ENCODE peak calls at places on chromosomes 3 and 15, in seven cellular contexts. One of them, this sample, is unnamed.

GRCh38 chr3:126287536-126288181 is 69.5 kb downstream of the KLF15 start:
- DNase-seq in right lobe of liver: peak
- DNase-seq in tibial nerve: peak
- DNase-seq in sigmoid colon: peak
- DNase-seq in endothelial cell of umbilical vein: peak
- DNase-seq in A549: no peak
- DNase-seq in heart left ventricle: peak
- DNase-seq in this sample: no peak

GRCh38 chr3:32712506-32713055 is 27.6 kb downstream of the CNOT10 start:
- DNase-seq in right lobe of liver: no peak
- DNase-seq in tibial nerve: no peak
- DNase-seq in sigmoid colon: no peak
- DNase-seq in endothelial cell of umbilical vein: no peak
- DNase-seq in A549: no peak
- DNase-seq in heart left ventricle: no peak
- DNase-seq in this sample: no peak

GRCh38 chr3:127768346-127769008 is 53.8 kb downstream of the MGLL start:
- DNase-seq in right lobe of liver: no peak
- DNase-seq in tibial nerve: no peak
- DNase-seq in sigmoid colon: no peak
- DNase-seq in endothelial cell of umbilical vein: peak
- DNase-seq in A549: peak
- DNase-seq in heart left ventricle: no peak
- DNase-seq in this sample: peak

GRCh38 chr3:12870942-12871341 is 29.6 kb upstream of the RPL32 start:
- DNase-seq in right lobe of liver: no peak
- DNase-seq in tibial nerve: peak
- DNase-seq in sigmoid colon: peak
- DNase-seq in endothelial cell of umbilical vein: no peak
- DNase-seq in A549: no peak
- DNase-seq in heart left ventricle: peak
- DNase-seq in this sample: peak

GRCh38 chr3:79200456-79200855 is 567.3 kb downstream of the ROBO1 start:
- DNase-seq in right lobe of liver: no peak
- DNase-seq in tibial nerve: no peak
- DNase-seq in sigmoid colon: no peak
- DNase-seq in endothelial cell of umbilical vein: no peak
- DNase-seq in A549: no peak
- DNase-seq in heart left ventricle: no peak
- DNase-seq in this sample: no peak

GRCh38 chr15:101795455-101795854 is 7.9 kb upstream of the OR4F6 start:
- DNase-seq in right lobe of liver: no peak
- DNase-seq in tibial nerve: no peak
- DNase-seq in sigmoid colon: no peak
- DNase-seq in endothelial cell of umbilical vein: peak
- DNase-seq in A549: no peak
- DNase-seq in heart left ventricle: no peak
- DNase-seq in this sample: no peak

GRCh38 chr3:8556470-8556869 is 54.8 kb downstream of the LMCD1 start:
- DNase-seq in right lobe of liver: no peak
- DNase-seq in tibial nerve: no peak
- DNase-seq in sigmoid colon: no peak
- DNase-seq in endothelial cell of umbilical vein: no peak
- DNase-seq in A549: no peak
- DNase-seq in heart left ventricle: no peak
- DNase-seq in this sample: no peak

GRCh38 chr3:171135536-171135935 is 109.0 kb upstream of the SLC2A2 start:
- DNase-seq in right lobe of liver: no peak
- DNase-seq in tibial nerve: no peak
- DNase-seq in sigmoid colon: no peak
- DNase-seq in endothelial cell of umbilical vein: no peak
- DNase-seq in A549: no peak
- DNase-seq in heart left ventricle: no peak
- DNase-seq in this sample: no peak

GRCh38 chr15:71295242-71296031 is 180.2 kb downstream of the THSD4 start:
- DNase-seq in right lobe of liver: no peak
- DNase-seq in tibial nerve: no peak
- DNase-seq in sigmoid colon: no peak
- DNase-seq in endothelial cell of umbilical vein: peak
- DNase-seq in A549: peak
- DNase-seq in heart left ventricle: no peak
- DNase-seq in this sample: peak

GRCh38 chr3:168249048-168249538 is 153.4 kb upstream of the GOLIM4 start:
- DNase-seq in right lobe of liver: peak
- DNase-seq in tibial nerve: no peak
- DNase-seq in sigmoid colon: no peak
- DNase-seq in endothelial cell of umbilical vein: peak
- DNase-seq in A549: peak
- DNase-seq in heart left ventricle: no peak
- DNase-seq in this sample: peak

GRCh38 chr15:64209680-64210334 is 47.0 kb upstream of the PPIB start:
- DNase-seq in right lobe of liver: no peak
- DNase-seq in tibial nerve: no peak
- DNase-seq in sigmoid colon: no peak
- DNase-seq in endothelial cell of umbilical vein: peak
- DNase-seq in A549: peak
- DNase-seq in heart left ventricle: no peak
- DNase-seq in this sample: no peak

GRCh38 chr3:64321747-64322146 is 96.5 kb upstream of the PRICKLE2 start:
- DNase-seq in right lobe of liver: no peak
- DNase-seq in tibial nerve: no peak
- DNase-seq in sigmoid colon: no peak
- DNase-seq in endothelial cell of umbilical vein: no peak
- DNase-seq in A549: peak
- DNase-seq in heart left ventricle: no peak
- DNase-seq in this sample: peak

GRCh38 chr15:38688761-38689160 is 124.1 kb upstream of the RASGRP1 start:
- DNase-seq in right lobe of liver: no peak
- DNase-seq in tibial nerve: no peak
- DNase-seq in sigmoid colon: no peak
- DNase-seq in endothelial cell of umbilical vein: no peak
- DNase-seq in A549: no peak
- DNase-seq in heart left ventricle: no peak
- DNase-seq in this sample: no peak

GRCh38 chr3:8954938-8955763 is 8.1 kb downstream of the RAD18 start:
- DNase-seq in right lobe of liver: no peak
- DNase-seq in tibial nerve: no peak
- DNase-seq in sigmoid colon: no peak
- DNase-seq in endothelial cell of umbilical vein: no peak
- DNase-seq in A549: no peak
- DNase-seq in heart left ventricle: no peak
- DNase-seq in this sample: no peak

GRCh38 chr15:83845230-83845629 is 191.3 kb downstream of the ADAMTSL3 start:
- DNase-seq in right lobe of liver: no peak
- DNase-seq in tibial nerve: peak
- DNase-seq in sigmoid colon: no peak
- DNase-seq in endothelial cell of umbilical vein: no peak
- DNase-seq in A549: no peak
- DNase-seq in heart left ventricle: no peak
- DNase-seq in this sample: no peak

GRCh38 chr15:41892621-41893421 is 1.0 kb downstream of the SPTBN5 start:
- DNase-seq in right lobe of liver: peak
- DNase-seq in tibial nerve: no peak
- DNase-seq in sigmoid colon: no peak
- DNase-seq in endothelial cell of umbilical vein: no peak
- DNase-seq in A549: no peak
- DNase-seq in heart left ventricle: peak
- DNase-seq in this sample: no peak

GRCh38 chr15:56886450-56886856 is 32.0 kb upstream of the TCF12 start:
- DNase-seq in right lobe of liver: no peak
- DNase-seq in tibial nerve: no peak
- DNase-seq in sigmoid colon: no peak
- DNase-seq in endothelial cell of umbilical vein: no peak
- DNase-seq in A549: no peak
- DNase-seq in heart left ventricle: no peak
- DNase-seq in this sample: no peak

GRCh38 chr15:56883088-56883487 is 35.4 kb upstream of the TCF12 start:
- DNase-seq in right lobe of liver: no peak
- DNase-seq in tibial nerve: no peak
- DNase-seq in sigmoid colon: no peak
- DNase-seq in endothelial cell of umbilical vein: no peak
- DNase-seq in A549: no peak
- DNase-seq in heart left ventricle: no peak
- DNase-seq in this sample: no peak

GRCh38 chr15:56887782-56888127 is 30.7 kb upstream of the TCF12 start:
- DNase-seq in right lobe of liver: no peak
- DNase-seq in tibial nerve: no peak
- DNase-seq in sigmoid colon: no peak
- DNase-seq in endothelial cell of umbilical vein: no peak
- DNase-seq in A549: no peak
- DNase-seq in heart left ventricle: no peak
- DNase-seq in this sample: no peak

GRCh38 chr15:56890038-56890437 is 28.4 kb upstream of the TCF12 start:
- DNase-seq in right lobe of liver: no peak
- DNase-seq in tibial nerve: no peak
- DNase-seq in sigmoid colon: no peak
- DNase-seq in endothelial cell of umbilical vein: no peak
- DNase-seq in A549: no peak
- DNase-seq in heart left ventricle: no peak
- DNase-seq in this sample: no peak

DNA sequence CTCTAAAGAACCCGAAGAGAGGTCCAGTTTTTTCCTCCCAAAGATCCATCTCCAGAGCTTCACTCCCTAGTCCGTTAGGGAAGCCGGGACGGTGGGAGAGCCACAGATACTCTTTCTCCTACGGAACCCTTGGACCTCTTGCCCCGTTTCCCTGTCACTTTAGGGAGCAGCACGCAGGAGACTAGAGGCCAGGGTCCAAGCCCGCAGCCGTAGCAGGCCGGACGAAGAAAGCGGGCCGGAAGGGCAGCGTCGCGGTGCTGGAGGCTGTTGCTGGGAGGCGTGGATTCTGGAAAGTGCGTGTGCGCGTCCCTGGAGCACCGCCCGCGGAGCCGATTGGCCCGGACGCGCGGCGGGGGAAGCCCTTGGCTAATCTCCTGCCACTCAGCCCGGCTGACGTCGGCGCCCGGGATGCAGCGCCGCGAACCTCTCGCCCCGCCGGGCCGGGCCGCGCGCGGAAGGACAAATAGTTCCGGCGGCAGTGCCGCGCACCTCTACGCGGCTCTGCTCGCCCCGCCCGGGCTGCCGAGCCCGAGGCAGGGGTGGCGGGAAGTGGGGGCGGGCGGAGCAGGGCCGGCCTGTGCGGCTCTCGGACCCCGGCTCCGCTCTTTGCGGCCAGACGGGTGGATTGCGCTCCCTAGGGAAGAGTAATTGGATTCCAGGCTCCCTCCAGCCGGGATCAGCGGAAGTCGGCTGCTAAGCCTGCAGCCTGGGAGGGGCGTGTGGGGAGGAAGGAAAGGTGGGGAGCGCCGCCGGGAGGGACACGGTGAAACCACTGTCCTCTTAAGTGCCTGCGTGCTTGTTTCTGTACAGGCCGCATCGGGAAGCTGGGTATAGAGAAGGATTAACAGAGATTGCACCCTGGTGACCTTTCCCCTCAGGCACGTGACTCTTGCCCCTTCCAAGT is 31.3 kb upstream of the TCF12 start:
- DNase-seq in right lobe of liver: peak
- DNase-seq in tibial nerve: peak
- DNase-seq in sigmoid colon: peak
- DNase-seq in endothelial cell of umbilical vein: peak
- DNase-seq in A549: peak
- DNase-seq in heart left ventricle: peak
- DNase-seq in this sample: peak
- TF ChIP-seq POLR2A in right lobe of liver: peak
- TF ChIP-seq POLR2A in tibial nerve: peak
- TF ChIP-seq POLR2A in sigmoid colon: peak
- TF ChIP-seq POLR2A in endothelial cell of umbilical vein: peak
- TF ChIP-seq POLR2A in A549: peak
- TF ChIP-seq POLR2A in heart left ventricle: no peak
- TF ChIP-seq POLR2A in this sample: peak

GRCh38 chr3:52028572-52028971 is 27.8 kb downstream of the DUSP7 start:
- DNase-seq in right lobe of liver: no peak
- DNase-seq in tibial nerve: no peak
- DNase-seq in sigmoid colon: no peak
- DNase-seq in endothelial cell of umbilical vein: no peak
- DNase-seq in A549: no peak
- DNase-seq in heart left ventricle: peak
- DNase-seq in this sample: peak
- TF ChIP-seq POLR2A in right lobe of liver: no peak
- TF ChIP-seq POLR2A in tibial nerve: no peak
- TF ChIP-seq POLR2A in sigmoid colon: no peak
- TF ChIP-seq POLR2A in endothelial cell of umbilical vein: no peak
- TF ChIP-seq POLR2A in A549: no peak
- TF ChIP-seq POLR2A in heart left ventricle: no peak
- TF ChIP-seq POLR2A in this sample: no peak

DNA sequence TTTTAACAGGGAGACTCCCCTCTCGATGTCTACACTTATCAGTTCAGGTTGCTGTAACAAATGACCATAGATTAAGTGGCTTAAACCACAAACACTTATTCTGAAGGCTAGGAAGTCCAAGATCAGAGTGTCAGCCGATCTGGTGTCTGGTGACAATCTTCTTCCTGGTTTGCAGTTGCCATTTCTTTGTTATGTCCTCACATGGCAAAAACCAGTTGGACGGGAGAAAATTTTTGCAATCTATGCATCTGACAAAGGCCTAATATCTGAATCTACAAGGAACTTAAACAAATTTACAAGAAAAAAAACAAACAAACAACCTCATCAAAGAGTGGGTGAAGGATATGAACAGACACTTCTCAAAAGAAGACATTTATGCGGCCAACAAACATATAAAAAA is 116.9 kb upstream of the FOXB1 start:
- DNase-seq in right lobe of liver: no peak
- DNase-seq in tibial nerve: no peak
- DNase-seq in sigmoid colon: no peak
- DNase-seq in endothelial cell of umbilical vein: no peak
- DNase-seq in A549: no peak
- DNase-seq in heart left ventricle: no peak
- DNase-seq in this sample: no peak
- TF ChIP-seq POLR2A in right lobe of liver: no peak
- TF ChIP-seq POLR2A in tibial nerve: no peak
- TF ChIP-seq POLR2A in sigmoid colon: no peak
- TF ChIP-seq POLR2A in endothelial cell of umbilical vein: no peak
- TF ChIP-seq POLR2A in A549: no peak
- TF ChIP-seq POLR2A in heart left ventricle: no peak
- TF ChIP-seq POLR2A in this sample: no peak

GRCh38 chr3:4988815-4989648 is 9.8 kb downstream of the BHLHE40 start:
- DNase-seq in right lobe of liver: no peak
- DNase-seq in tibial nerve: peak
- DNase-seq in sigmoid colon: peak
- DNase-seq in endothelial cell of umbilical vein: no peak
- DNase-seq in A549: peak
- DNase-seq in heart left ventricle: peak
- DNase-seq in this sample: no peak

GRCh38 chr3:4987374-4988296 is 8.4 kb downstream of the BHLHE40 start:
- DNase-seq in right lobe of liver: no peak
- DNase-seq in tibial nerve: no peak
- DNase-seq in sigmoid colon: no peak
- DNase-seq in endothelial cell of umbilical vein: no peak
- DNase-seq in A549: no peak
- DNase-seq in heart left ventricle: no peak
- DNase-seq in this sample: no peak

GRCh38 chr3:4992118-4992517 is 12.9 kb downstream of the BHLHE40 start:
- DNase-seq in right lobe of liver: no peak
- DNase-seq in tibial nerve: no peak
- DNase-seq in sigmoid colon: no peak
- DNase-seq in endothelial cell of umbilical vein: no peak
- DNase-seq in A549: no peak
- DNase-seq in heart left ventricle: no peak
- DNase-seq in this sample: no peak

GRCh38 chr3:4990061-4990460 is 10.8 kb downstream of the BHLHE40 start:
- DNase-seq in right lobe of liver: no peak
- DNase-seq in tibial nerve: no peak
- DNase-seq in sigmoid colon: no peak
- DNase-seq in endothelial cell of umbilical vein: no peak
- DNase-seq in A549: peak
- DNase-seq in heart left ventricle: no peak
- DNase-seq in this sample: no peak

GRCh38 chr3:4989649-4989966 is 10.4 kb downstream of the BHLHE40 start:
- DNase-seq in right lobe of liver: no peak
- DNase-seq in tibial nerve: no peak
- DNase-seq in sigmoid colon: no peak
- DNase-seq in endothelial cell of umbilical vein: no peak
- DNase-seq in A549: no peak
- DNase-seq in heart left ventricle: no peak
- DNase-seq in this sample: no peak
- TF ChIP-seq POLR2A in right lobe of liver: no peak
- TF ChIP-seq POLR2A in tibial nerve: no peak
- TF ChIP-seq POLR2A in sigmoid colon: no peak
- TF ChIP-seq POLR2A in endothelial cell of umbilical vein: no peak
- TF ChIP-seq POLR2A in A549: no peak
- TF ChIP-seq POLR2A in heart left ventricle: no peak
- TF ChIP-seq POLR2A in this sample: no peak